ENCODE peak calls at places on chromosome 12, in ten cellular contexts. R is transverse colon, X is HCT116, K is heart left ventricle, L is prostate gland, I is tibial nerve, U is ovary, J is Peyer's patch, Z is body of pancreas, T is K562. O is an unnamed sample.

GRCh38 chr12:49867580-49868341 is 24.9 kb upstream of the BCDIN3D start:
- DNase-seq in Z (no peak), X (no peak), L (no peak), U (no peak), T (no peak), R (no peak), J (no peak), I (no peak), K (no peak), O (no peak)

GRCh38 chr12:48023386-48023785 is 19.1 kb upstream of the COL2A1 start:
- DNase-seq in U (no peak), Z (no peak), K (peak; percentile 84), R (no peak), T (no peak), X (no peak), J (no peak), I (no peak), L (no peak), O (no peak)

GRCh38 chr12:12800406-12801180 is 12.6 kb upstream of the DDX47 start:
- DNase-seq in J (no peak), T (peak; percentile 55), X (no peak), R (no peak), U (no peak), Z (no peak), K (no peak), L (no peak), I (no peak), O (no peak)

GRCh38 chr12:12859690-12860089 is 31.7 kb upstream of the GPRC5A start:
- DNase-seq in I (no peak), R (no peak), T (no peak), J (no peak), X (no peak), Z (no peak), K (no peak), L (no peak), U (no peak), O (no peak)

GRCh38 chr12:132385923-132386751 is 56.7 kb upstream of the GALNT9 start:
- DNase-seq in I (no peak), R (no peak), Z (no peak), J (peak; percentile 30), U (no peak), L (no peak), X (no peak), T (no peak), K (peak; percentile 15), O (no peak)

GRCh38 chr12:25960176-25960575 is 1.7 kb downstream of the RASSF8 start:
- DNase-seq in T (no peak), Z (peak; percentile 27), J (no peak), X (no peak), K (peak; percentile 57), L (no peak), I (no peak), R (no peak), U (peak; percentile 46), O (no peak)

GRCh38 chr12:5428332-5429221 is 3.3 kb upstream of the NTF3 start:
- DNase-seq in U (no peak), R (no peak), K (no peak), Z (no peak), X (no peak), J (no peak), I (no peak), T (peak; percentile 19), L (no peak), O (peak; percentile 71)

GRCh38 chr12:12476836-12477531 is 85.7 kb downstream of the DUSP16 start:
- DNase-seq in I (no peak), Z (no peak), R (no peak), T (no peak), X (no peak), L (no peak), K (no peak), J (no peak), U (no peak), O (no peak)

GRCh38 chr12:16175893-16176292 is 101.6 kb downstream of the SLC15A5 start:
- DNase-seq in L (no peak), X (no peak), U (no peak), J (no peak), K (no peak), T (no peak), Z (no peak), R (no peak), I (no peak), O (no peak)

GRCh38 chr12:24839268-24839791 is 109.6 kb downstream of the BCAT1 start:
- DNase-seq in X (no peak), R (peak; percentile 14), J (no peak), L (no peak), Z (no peak), K (no peak), I (no peak), T (no peak), U (no peak), O (no peak)

GRCh38 chr12:89882051-89882450 is 173.4 kb upstream of the ATP2B1 start:
- DNase-seq in Z (no peak), K (no peak), U (no peak), T (no peak), J (no peak), I (no peak), X (no peak), R (no peak), L (no peak), O (no peak)

GRCh38 chr12:121784460-121784859 is 9.0 kb downstream of the RHOF start:
- DNase-seq in Z (no peak), U (no peak), R (no peak), L (no peak), T (no peak), J (no peak), I (no peak), X (no peak), K (no peak), O (no peak)

GRCh38 chr12:51188359-51189051 is 15.6 kb upstream of the TFCP2 start:
- DNase-seq in Z (no peak), X (no peak), J (no peak), T (peak; percentile 8), R (no peak), K (no peak), L (no peak), U (no peak), I (no peak), O (no peak)

GRCh38 chr12:5648692-5649338 is 216.9 kb downstream of the NTF3 start:
- DNase-seq in R (no peak), T (peak; percentile 11), Z (no peak), I (no peak), L (no peak), U (no peak), K (no peak), J (no peak), X (peak; percentile 4), O (no peak)

GRCh38 chr12:65640489-65640901 is 183.8 kb upstream of the HMGA2 start:
- DNase-seq in L (no peak), J (no peak), X (no peak), I (no peak), Z (peak; percentile 4), U (no peak), T (no peak), K (peak; percentile 36), R (no peak), O (peak; percentile 68)

GRCh38 chr12:58668831-58669230 is 251.5 kb downstream of the LRIG3 start:
- DNase-seq in J (no peak), I (no peak), K (no peak), X (no peak), U (no peak), T (no peak), Z (no peak), R (no peak), L (no peak), O (no peak)

GRCh38 chr12:104578453-104578852 is 121.7 kb downstream of the CHST11 start:
- DNase-seq in R (no peak), I (no peak), K (no peak), L (no peak), J (no peak), T (peak; percentile 46), Z (no peak), X (no peak), U (no peak), O (no peak)

GRCh38 chr12:86445361-86445760 is 189.2 kb upstream of the MGAT4C start:
- DNase-seq in Z (no peak), J (no peak), R (no peak), U (no peak), K (no peak), I (no peak), T (no peak), L (no peak), X (no peak), O (no peak)

GRCh38 chr12:101459642-101460346 is 15.3 kb upstream of the SPIC start:
- DNase-seq in T (peak; percentile 21), Z (peak; percentile 14), X (peak; percentile 59), L (peak; percentile 38), U (no peak), R (peak; percentile 69), I (peak; percentile 16), J (peak; percentile 56), K (no peak), O (no peak)

GRCh38 chr12:54879132-54879531 is 24.8 kb downstream of the MUCL1 start:
- DNase-seq in Z (no peak), I (no peak), R (no peak), L (no peak), X (no peak), K (no peak), U (no peak), T (no peak), J (no peak), O (no peak)
- H3K4me3 ChIP-seq in Z (no peak overlapping the region), I (no peak overlapping the region), R (no peak overlapping the region), L (no peak overlapping the region), X (no peak overlapping the region), K (no peak overlapping the region), U (no peak overlapping the region), T (no peak overlapping the region), J (no peak overlapping the region), O (no peak overlapping the region)

GRCh38 chr12:75705749-75706719 is 194.6 kb upstream of the KRR1 start:
- DNase-seq in I (no peak), L (no peak), K (peak; percentile 52), J (no peak), X (peak; percentile 64), Z (peak; percentile 49), T (peak; percentile 32), R (no peak), U (peak; percentile 36), O (no peak)
- TF ChIP-seq CTCF in I (no peak), L (no peak), K (no peak), J (no peak), X (no peak), Z (no peak), T (no peak), R (no peak), U (no peak), O (no peak)

GRCh38 chr12:77751939-77752338 is 78.8 kb upstream of the NAV3 start:
- DNase-seq in T (no peak), R (no peak), J (no peak), K (no peak), X (no peak), Z (no peak), U (no peak), L (no peak), I (no peak), O (no peak)
- TF ChIP-seq POLR2A in T (no peak), R (no peak), J (no peak), K (no peak), X (no peak), Z (no peak), U (no peak), L (no peak), I (no peak), O (no peak)

DNA sequence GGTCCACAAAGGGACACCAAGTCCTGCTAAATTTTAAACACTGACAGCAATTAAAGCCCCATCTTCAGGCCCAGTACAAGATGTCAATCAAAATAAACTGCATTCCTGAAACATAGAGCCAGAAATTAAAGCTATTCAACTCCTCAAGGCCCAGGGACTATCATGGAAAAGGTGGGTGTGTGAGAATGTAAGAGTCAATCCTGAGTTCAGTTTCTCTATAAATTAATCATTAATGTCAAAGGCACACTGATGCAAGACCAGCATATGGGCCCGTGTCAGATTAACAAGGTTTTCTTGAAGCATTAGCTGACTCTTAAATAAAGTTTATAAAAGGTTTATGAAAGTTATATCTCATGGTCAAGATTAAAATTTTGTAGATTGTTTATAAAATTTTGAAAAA is 13.6 kb upstream of the LRRK2 start:
- DNase-seq in R (no peak), T (no peak), K (no peak), U (no peak), J (no peak), I (no peak), Z (no peak), L (no peak), X (no peak), O (no peak)
- H3K4me3 ChIP-seq in R (no peak overlapping the region), T (no peak overlapping the region), K (no peak overlapping the region), U (no peak overlapping the region), J (no peak overlapping the region), I (no peak overlapping the region), Z (no peak overlapping the region), L (no peak overlapping the region), X (no peak overlapping the region), O (no peak overlapping the region)

O was measured in lower leg skin.